ENCODE peak calls at places on chromosome 18, in four cellular contexts. X is activated T-cell treated with anti-CD3 and anti-CD28 coated beads for 1 hour, P is omental fat pad, R is DMS53. G is an unnamed sample.

GRCh38 chr18:13808294-13809024 is 15.5 kb upstream of the MC5R start:
- DNase-seq in P (no peak), R (no peak), X (no peak), G (no peak)

GRCh38 chr18:38545071-38545470 is 979.5 kb upstream of the CELF4 start:
- DNase-seq in X (no peak), P (no peak), R (peak), G (no peak)

GRCh38 chr18:986071-986470 is 81.4 kb downstream of the ADCYAP1 start:
- DNase-seq in R (peak), P (no peak), X (no peak), G (no peak)

GRCh38 chr18:11541179-11541578 is 68.2 kb upstream of the SLC35G4 start:
- DNase-seq in P (no peak), R (no peak), X (no peak), G (no peak)

GRCh38 chr18:23852236-23853045 is 162.1 kb upstream of the TTC39C start:
- DNase-seq in P (no peak), X (no peak), R (no peak), G (no peak)

GRCh38 chr18:21205695-21206094 is 36.3 kb upstream of the GREB1L start:
- DNase-seq in P (no peak), R (no peak), X (no peak), G (no peak)

GRCh38 chr18:58196164-58196563 is 152.1 kb downstream of the NEDD4L start:
- DNase-seq in R (peak), X (no peak), P (no peak), G (no peak)

GRCh38 chr18:48766025-48766424 is 184.7 kb downstream of the SMAD7 start:
- DNase-seq in R (no peak), P (no peak), X (no peak), G (no peak)

GRCh38 chr18:78853341-78853740 is 126.3 kb upstream of the SALL3 start:
- DNase-seq in P (no peak), X (no peak), R (no peak), G (no peak)

GRCh38 chr18:39871976-39872375 is 2083.1 kb upstream of the PIK3C3 start:
- DNase-seq in R (peak), X (no peak), P (no peak), G (no peak)

GRCh38 chr18:63788447-63789096 is 13.4 kb downstream of the SERPINB7 start:
- DNase-seq in P (no peak), R (peak), X (peak), G (no peak)

GRCh38 chr18:7116001-7116831 is 1.4 kb downstream of the LAMA1 start:
- DNase-seq in P (no peak), X (no peak), R (peak), G (no peak)

GRCh38 chr18:6342990-6343389 is 71.7 kb downstream of the L3MBTL4 start:
- DNase-seq in X (no peak), R (no peak), P (no peak), G (no peak)